ENCODE peak calls at places on chromosome 9, in five cellular contexts. One of them, this sample, is unnamed. For H3K4me1, the result is how much of the 10 kb centered on the place peaks cover.

GRCh38 chr9:137813167-137813566 is 64.4 kb upstream of the CACNA1B start:
- DNase-seq in pancreas: no peak
- DNase-seq in adrenal gland: no peak
- DNase-seq in aorta: no peak
- DNase-seq in mesenchymal stem cell: no peak
- DNase-seq in this sample: no peak

GRCh38 chr9:110329676-110330235 is 7.9 kb downstream of the TXNDC8 start:
- DNase-seq in pancreas: no peak
- DNase-seq in adrenal gland: no peak
- DNase-seq in aorta: no peak
- DNase-seq in mesenchymal stem cell: no peak
- DNase-seq in this sample: no peak

GRCh38 chr9:2934241-2934650 is 90.4 kb upstream of the PUM3 start:
- DNase-seq in pancreas: no peak
- DNase-seq in adrenal gland: no peak
- DNase-seq in aorta: no peak
- DNase-seq in mesenchymal stem cell: no peak
- DNase-seq in this sample: no peak

GRCh38 chr9:34331191-34331590 is 1.8 kb downstream of the NUDT2 start:
- DNase-seq in pancreas: no peak
- DNase-seq in adrenal gland: no peak
- DNase-seq in aorta: no peak
- DNase-seq in mesenchymal stem cell: no peak
- DNase-seq in this sample: no peak

GRCh38 chr9:111516061-111516465 is 8.9 kb upstream of the ZNF483 start:
- DNase-seq in pancreas: no peak
- DNase-seq in adrenal gland: no peak
- DNase-seq in aorta: no peak
- DNase-seq in mesenchymal stem cell: no peak
- DNase-seq in this sample: no peak

GRCh38 chr9:107102011-107102410 is 181.1 kb upstream of the RAD23B start:
- DNase-seq in pancreas: no peak
- DNase-seq in adrenal gland: no peak
- DNase-seq in aorta: no peak
- DNase-seq in mesenchymal stem cell: no peak
- DNase-seq in this sample: no peak

GRCh38 chr9:77883846-77884771 is 147.5 kb downstream of the GNAQ start:
- DNase-seq in pancreas: no peak
- DNase-seq in adrenal gland: no peak
- DNase-seq in aorta: no peak
- DNase-seq in mesenchymal stem cell: peak
- DNase-seq in this sample: no peak

GRCh38 chr9:133763272-133764183 is 25.4 kb upstream of the SARDH start:
- DNase-seq in pancreas: peak
- DNase-seq in adrenal gland: no peak
- DNase-seq in aorta: no peak
- DNase-seq in mesenchymal stem cell: peak
- DNase-seq in this sample: no peak

GRCh38 chr9:127717766-127718165 is 1.9 kb downstream of the TTC16 start:
- DNase-seq in pancreas: no peak
- DNase-seq in adrenal gland: peak
- DNase-seq in aorta: no peak
- DNase-seq in mesenchymal stem cell: no peak
- DNase-seq in this sample: no peak

GRCh38 chr9:92141144-92142129 is 26.2 kb upstream of the SPTLC1 start:
- DNase-seq in pancreas: peak
- DNase-seq in adrenal gland: no peak
- DNase-seq in aorta: no peak
- DNase-seq in mesenchymal stem cell: peak
- DNase-seq in this sample: no peak

GRCh38 chr9:15311607-15312006 is 4.6 kb upstream of the TTC39B start:
- DNase-seq in pancreas: no peak
- DNase-seq in adrenal gland: no peak
- DNase-seq in aorta: no peak
- DNase-seq in mesenchymal stem cell: no peak
- DNase-seq in this sample: no peak

GRCh38 chr9:81687521-81688261 is 1.7 kb downstream of the TLE1 start:
- DNase-seq in pancreas: peak
- DNase-seq in adrenal gland: peak
- DNase-seq in aorta: peak
- DNase-seq in mesenchymal stem cell: peak
- DNase-seq in this sample: peak

GRCh38 chr9:89669361-89669842 is 64.6 kb downstream of the GADD45G start:
- DNase-seq in pancreas: peak
- DNase-seq in adrenal gland: no peak
- DNase-seq in aorta: no peak
- DNase-seq in mesenchymal stem cell: no peak
- DNase-seq in this sample: no peak

GRCh38 chr9:134357631-134358025 is 31.4 kb downstream of the RXRA start:
- DNase-seq in pancreas: no peak
- DNase-seq in adrenal gland: no peak
- DNase-seq in aorta: no peak
- DNase-seq in mesenchymal stem cell: no peak
- DNase-seq in this sample: no peak

GRCh38 chr9:69615880-69616279 is 56.3 kb downstream of the APBA1 start:
- DNase-seq in pancreas: no peak
- DNase-seq in adrenal gland: no peak
- DNase-seq in aorta: no peak
- DNase-seq in mesenchymal stem cell: no peak
- DNase-seq in this sample: no peak

GRCh38 chr9:70352802-70353201 is 61.7 kb downstream of the KLF9 start:
- DNase-seq in pancreas: no peak
- DNase-seq in adrenal gland: no peak
- DNase-seq in aorta: no peak
- DNase-seq in mesenchymal stem cell: peak
- DNase-seq in this sample: no peak

GRCh38 chr9:112341741-112342140 is 8.3 kb upstream of the PTBP3 start:
- DNase-seq in pancreas: no peak
- DNase-seq in adrenal gland: no peak
- DNase-seq in aorta: no peak
- DNase-seq in mesenchymal stem cell: no peak
- DNase-seq in this sample: no peak

GRCh38 chr9:137435381-137435891 is 5.7 kb downstream of the ENTPD8 start:
- DNase-seq in pancreas: peak
- DNase-seq in adrenal gland: no peak
- DNase-seq in aorta: no peak
- DNase-seq in mesenchymal stem cell: no peak
- DNase-seq in this sample: peak

GRCh38 chr9:127751269-127752054 is 16.4 kb upstream of the TOR2A start:
- DNase-seq in pancreas: no peak
- DNase-seq in adrenal gland: no peak
- DNase-seq in aorta: no peak
- DNase-seq in mesenchymal stem cell: peak
- DNase-seq in this sample: no peak

GRCh38 chr9:90830051-90830450 is 28.4 kb downstream of the SYK start:
- DNase-seq in pancreas: no peak
- DNase-seq in adrenal gland: no peak
- DNase-seq in aorta: no peak
- DNase-seq in mesenchymal stem cell: no peak
- DNase-seq in this sample: no peak
- H3K27ac ChIP-seq in pancreas: no peak
- H3K27ac ChIP-seq in adrenal gland: no peak
- H3K27ac ChIP-seq in aorta: no peak
- H3K27ac ChIP-seq in mesenchymal stem cell: no peak
- H3K27ac ChIP-seq in this sample: no peak

GRCh38 chr9:114370251-114370984 is 17.4 kb downstream of the AKNA start:
- DNase-seq in pancreas: no peak
- DNase-seq in adrenal gland: peak
- DNase-seq in aorta: no peak
- DNase-seq in mesenchymal stem cell: no peak
- DNase-seq in this sample: no peak
- H3K4me1 ChIP-seq in pancreas: under half
- H3K4me1 ChIP-seq in adrenal gland: under half
- H3K4me1 ChIP-seq in aorta: under half
- H3K4me1 ChIP-seq in mesenchymal stem cell: under half
- H3K4me1 ChIP-seq in this sample: under half

DNA sequence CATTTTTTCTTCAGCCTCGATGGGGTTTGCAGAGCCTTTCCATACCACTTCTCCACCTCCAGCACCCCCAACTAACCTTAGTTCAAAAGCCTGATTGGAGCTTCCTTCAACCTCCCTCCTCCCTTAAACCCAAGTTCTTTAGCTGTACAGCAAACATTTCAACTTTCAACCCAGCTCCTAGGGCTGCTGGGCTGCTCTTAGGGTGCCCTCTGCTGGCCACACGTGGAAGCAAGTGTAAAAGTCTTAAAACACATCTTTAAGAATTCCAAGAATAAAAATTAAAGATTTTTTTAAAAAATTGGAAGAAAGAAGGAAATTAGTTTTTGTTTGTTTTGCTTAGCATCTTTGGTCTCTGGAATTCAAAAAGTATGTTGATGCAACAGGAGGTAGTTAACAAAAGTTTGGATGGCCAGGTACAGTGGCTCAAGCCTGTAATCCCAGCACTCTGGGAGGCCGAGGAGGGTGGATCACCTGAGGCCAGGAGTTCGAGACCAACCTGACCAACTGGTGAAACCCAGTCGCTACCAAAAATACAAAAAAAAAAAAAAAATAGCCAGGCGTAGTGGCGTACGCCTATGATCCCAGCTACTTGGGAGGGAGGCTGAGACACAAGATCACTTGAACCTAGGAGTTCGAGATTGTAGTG is 15.5 kb upstream of the HSD17B3 start:
- DNase-seq in pancreas: no peak
- DNase-seq in adrenal gland: peak
- DNase-seq in aorta: no peak
- DNase-seq in mesenchymal stem cell: peak
- DNase-seq in this sample: peak
- H3K4me3 ChIP-seq in pancreas: no peak
- H3K4me3 ChIP-seq in adrenal gland: no peak
- H3K4me3 ChIP-seq in aorta: no peak
- H3K4me3 ChIP-seq in mesenchymal stem cell: no peak
- H3K4me3 ChIP-seq in this sample: no peak

GRCh38 chr9:131272212-131272611 is 4.1 kb downstream of the FAM78A start:
- DNase-seq in pancreas: no peak
- DNase-seq in adrenal gland: no peak
- DNase-seq in aorta: no peak
- DNase-seq in mesenchymal stem cell: no peak
- DNase-seq in this sample: no peak
- H3K27ac ChIP-seq in pancreas: no peak
- H3K27ac ChIP-seq in adrenal gland: peak
- H3K27ac ChIP-seq in aorta: no peak
- H3K27ac ChIP-seq in mesenchymal stem cell: no peak
- H3K27ac ChIP-seq in this sample: peak

GRCh38 chr9:124221685-124222084 is 36.1 kb upstream of the NEK6 start:
- DNase-seq in pancreas: no peak
- DNase-seq in adrenal gland: no peak
- DNase-seq in aorta: peak
- DNase-seq in mesenchymal stem cell: no peak
- DNase-seq in this sample: no peak
- H3K4me1 ChIP-seq in pancreas: under half
- H3K4me1 ChIP-seq in adrenal gland: under half
- H3K4me1 ChIP-seq in aorta: under half
- H3K4me1 ChIP-seq in mesenchymal stem cell: under half
- H3K4me1 ChIP-seq in this sample: under half

GRCh38 chr9:122059214-122059978 is 33.7 kb downstream of the TTLL11 start:
- DNase-seq in pancreas: no peak
- DNase-seq in adrenal gland: no peak
- DNase-seq in aorta: no peak
- DNase-seq in mesenchymal stem cell: no peak
- DNase-seq in this sample: no peak

GRCh38 chr9:122058051-122058450 is 35.1 kb downstream of the TTLL11 start:
- DNase-seq in pancreas: no peak
- DNase-seq in adrenal gland: no peak
- DNase-seq in aorta: no peak
- DNase-seq in mesenchymal stem cell: no peak
- DNase-seq in this sample: no peak

GRCh38 chr9:122060481-122060880 is 32.6 kb downstream of the TTLL11 start:
- DNase-seq in pancreas: no peak
- DNase-seq in adrenal gland: no peak
- DNase-seq in aorta: no peak
- DNase-seq in mesenchymal stem cell: no peak
- DNase-seq in this sample: no peak

GRCh38 chr9:122057211-122057610 is 35.9 kb downstream of the TTLL11 start:
- DNase-seq in pancreas: no peak
- DNase-seq in adrenal gland: no peak
- DNase-seq in aorta: no peak
- DNase-seq in mesenchymal stem cell: no peak
- DNase-seq in this sample: no peak

DNA sequence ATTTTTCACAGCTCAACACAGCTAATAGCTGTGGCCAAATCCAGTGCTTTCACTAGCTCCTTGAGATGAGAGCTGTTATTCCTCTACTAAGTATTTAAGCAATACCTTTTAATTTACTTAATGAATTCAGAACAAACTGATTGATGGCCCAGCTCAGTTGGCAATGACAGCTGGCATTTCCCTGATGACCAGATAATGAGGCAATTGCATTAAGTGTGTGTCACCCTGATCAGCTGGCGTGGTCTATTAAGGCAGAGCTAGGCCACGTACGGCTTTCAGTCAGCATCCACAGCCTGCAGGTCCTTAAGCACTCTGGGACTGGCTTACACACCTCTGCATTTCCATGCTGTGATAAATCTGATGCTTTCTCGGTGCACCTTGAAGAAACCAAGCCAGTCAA is 34.4 kb downstream of the TTLL11 start:
- DNase-seq in pancreas: no peak
- DNase-seq in adrenal gland: no peak
- DNase-seq in aorta: no peak
- DNase-seq in mesenchymal stem cell: no peak
- DNase-seq in this sample: no peak
- H3K4me3 ChIP-seq in pancreas: no peak
- H3K4me3 ChIP-seq in adrenal gland: no peak
- H3K4me3 ChIP-seq in aorta: no peak
- H3K4me3 ChIP-seq in mesenchymal stem cell: no peak
- H3K4me3 ChIP-seq in this sample: no peak

This sample was measured in left ventricle myocardium inferior.